ENCODE peak calls at places on chromosomes 3 and 15, in four cellular contexts. S is activated CD4-positive, alpha-beta T cell treated with anti-CD3 and anti-CD28 coated beads, Interleukin-2, amount 10 ng/mL, durations not matched to agents 24 days and 14 days; E is stimulated activated CD4-positive, alpha-beta T cell treated with anti-CD3 and anti-CD28 coated beads, TNF-alpha, amount 100 ng/mL, for 1 hour; Q is cardiac muscle cell. B is an unnamed sample.

GRCh38 chr3:185825639-185826481 is 1.0 kb upstream of the IGF2BP2 start:
- DNase-seq in S (peak; percentile 59), E (no peak), Q (peak; percentile 71), B (no peak)

GRCh38 chr3:42497009-42497731 is 5.3 kb upstream of the VIPR1 start:
- DNase-seq in S (no peak), E (no peak), Q (peak; percentile 67), B (no peak)

GRCh38 chr3:110909824-110910223 is 161.8 kb upstream of the NECTIN3 start:
- DNase-seq in S (no peak), E (no peak), Q (no peak), B (no peak)

GRCh38 chr15:71812966-71813722 is 2.8 kb downstream of the NR2E3 start:
- DNase-seq in S (peak; percentile 50), E (no peak), Q (no peak), B (no peak)

GRCh38 chr15:44094776-44095175 is 100.3 kb downstream of the FRMD5 start:
- DNase-seq in S (no peak), E (no peak), Q (no peak), B (no peak)

GRCh38 chr3:58167431-58168351 is 43.1 kb downstream of the DNASE1L3 start:
- DNase-seq in S (peak; percentile 90), E (peak; percentile 49), Q (peak; percentile 81), B (peak; percentile 11)

GRCh38 chr3:31103181-31103580 is 208.7 kb upstream of the GADL1 start:
- DNase-seq in S (no peak), E (no peak), Q (no peak), B (no peak)

GRCh38 chr3:127417709-127418559 is 130.1 kb upstream of the PRR20G start:
- DNase-seq in S (no peak), E (no peak), Q (peak; percentile 43), B (no peak)

GRCh38 chr3:45701167-45701867 is 12.1 kb downstream of the SACM1L start:
- DNase-seq in S (no peak), E (no peak), Q (no peak), B (no peak)

GRCh38 chr3:106826861-106827311 is 550.4 kb upstream of the CCDC54 start:
- DNase-seq in S (no peak), E (no peak), Q (peak; percentile 86), B (no peak)

GRCh38 chr15:101613130-101614000 is 38.8 kb downstream of the TM2D3 start:
- DNase-seq in S (no peak), E (no peak), Q (peak; percentile 61), B (no peak)

GRCh38 chr3:152961323-152961722 is 126.4 kb downstream of the P2RY1 start:
- DNase-seq in S (no peak), E (no peak), Q (peak; percentile 52), B (no peak)

GRCh38 chr3:61903074-61903473 is 341.7 kb downstream of the PTPRG start:
- DNase-seq in S (no peak), E (no peak), Q (no peak), B (no peak)

GRCh38 chr3:131231710-131232348 is 149.7 kb upstream of the NUDT16 start:
- DNase-seq in S (no peak), E (no peak), Q (no peak), B (no peak)

GRCh38 chr3:157369712-157370447 is 66.8 kb upstream of the PTX3 start:
- DNase-seq in S (no peak), E (no peak), Q (peak; percentile 61), B (no peak)

GRCh38 chr3:171412054-171412453 is 48.2 kb downstream of the TNIK start:
- DNase-seq in S (no peak), E (no peak), Q (no peak), B (no peak)

GRCh38 chr15:80551348-80551747 is 143.8 kb upstream of the ABHD17C start:
- DNase-seq in S (no peak), E (no peak), Q (peak; percentile 63), B (no peak)

GRCh38 chr3:182908471-182908870 is 71.9 kb downstream of the DCUN1D1 start:
- DNase-seq in S (no peak), E (no peak), Q (no peak), B (no peak)